ENCODE peak calls at places on chromosome 7, in ten cellular contexts. Y is ovary, W is AG04449, I is heart right ventricle, G is HCT116, Z is fibroblast of mammary gland, Q is AG10803, U is endothelial cell of umbilical vein, M is GM12865, V is fibroblast of villous mesenchyme. A is an unnamed sample.

GRCh38 chr7:130887182-130888016 is 153.4 kb upstream of the KLF14 start:
- DNase-seq in I (no peak), Q (peak; percentile 88), G (peak; percentile 80), Y (no peak), U (peak; percentile 89), M (no peak), W (peak; percentile 63), Z (peak; percentile 86), V (peak; percentile 92), A (no peak)

GRCh38 chr7:157818701-157819516 is 482.1 kb downstream of the DNAJB6 start:
- DNase-seq in G (no peak), I (no peak), Q (no peak), V (no peak), Y (no peak), M (no peak), U (no peak), W (no peak), Z (no peak), A (no peak)

GRCh38 chr7:84144480-84144879 is 50.1 kb downstream of the SEMA3A start:
- DNase-seq in G (no peak), W (no peak), V (peak; percentile 22), Q (no peak), M (no peak), Y (no peak), I (no peak), U (peak; percentile 30), Z (no peak), A (no peak)

GRCh38 chr7:80255656-80256055 is 121.0 kb downstream of the GNAI1 start:
- DNase-seq in Z (no peak), Y (no peak), U (no peak), V (no peak), M (no peak), W (no peak), G (no peak), Q (no peak), I (no peak), A (no peak)

GRCh38 chr7:45973725-45974532 is 52.9 kb upstream of the IGFBP3 start:
- DNase-seq in W (no peak), Z (no peak), V (no peak), Y (no peak), Q (no peak), U (no peak), I (no peak), G (no peak), M (no peak), A (no peak)

GRCh38 chr7:124662937-124663336 is 102.7 kb downstream of the GPR37 start:
- DNase-seq in M (no peak), Z (no peak), Q (no peak), U (no peak), V (no peak), W (no peak), G (no peak), I (no peak), Y (no peak), A (no peak)

GRCh38 chr7:83413831-83414230 is 235.1 kb downstream of the SEMA3E start:
- DNase-seq in Y (no peak), I (no peak), M (no peak), G (no peak), Z (peak; percentile 25), Q (no peak), W (no peak), V (no peak), U (peak; percentile 7), A (no peak)

GRCh38 chr7:44564606-44565005 is 9.1 kb downstream of the DDX56 start:
- DNase-seq in V (no peak), G (no peak), Z (no peak), M (no peak), Q (no peak), Y (peak; percentile 6), I (no peak), U (no peak), W (no peak), A (no peak)

GRCh38 chr7:17528636-17529035 is 230.2 kb downstream of the AHR start:
- DNase-seq in W (no peak), U (no peak), Z (peak; percentile 35), Q (no peak), V (no peak), G (no peak), M (no peak), Y (no peak), I (no peak), A (no peak)

GRCh38 chr7:17534348-17534747 is 235.9 kb downstream of the AHR start:
- DNase-seq in V (no peak), I (no peak), M (no peak), Y (no peak), Q (no peak), U (no peak), G (no peak), Z (no peak), W (no peak), A (no peak)

GRCh38 chr7:17530249-17530648 is 231.8 kb downstream of the AHR start:
- DNase-seq in Z (peak; percentile 81), Q (peak; percentile 80), W (peak; percentile 82), V (peak; percentile 57), G (no peak), Y (no peak), U (no peak), I (no peak), M (no peak), A (no peak)

GRCh38 chr7:17532861-17533404 is 234.5 kb downstream of the AHR start:
- DNase-seq in U (no peak), Y (no peak), V (peak; percentile 97), W (peak; percentile 78), Z (peak; percentile 99), G (peak; percentile 59), I (no peak), M (no peak), Q (peak; percentile 96), A (no peak)

DNA sequence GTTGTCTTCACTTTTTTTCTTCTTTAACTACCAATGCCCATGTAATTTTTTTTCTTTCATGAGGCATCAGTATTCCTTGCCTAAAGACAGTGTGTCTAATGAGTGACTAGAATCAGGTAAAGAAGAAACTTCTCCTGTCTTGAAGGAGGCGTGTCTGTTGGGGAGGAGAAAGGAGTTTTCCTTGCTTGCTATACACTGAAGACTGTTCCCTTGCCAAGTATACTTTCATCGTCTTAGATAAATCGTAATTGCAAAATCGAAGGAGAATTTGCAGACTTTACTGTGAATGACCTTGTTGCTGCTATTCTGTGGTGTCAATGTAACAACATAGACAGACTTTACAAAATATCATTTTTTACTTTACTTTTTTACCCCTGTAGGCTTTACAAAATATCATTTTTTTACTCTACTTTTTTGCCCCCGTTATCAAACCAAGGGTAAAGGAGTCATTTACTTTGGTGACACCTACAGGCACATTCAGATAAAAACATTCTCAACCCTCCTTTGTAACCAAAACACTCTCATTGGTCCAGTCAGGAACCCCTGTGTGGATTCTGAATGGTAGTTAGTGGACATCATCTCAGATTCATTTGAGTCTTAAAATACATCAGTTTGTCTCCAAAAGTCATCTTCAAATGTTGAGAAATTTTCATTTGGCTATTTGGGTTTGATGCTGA is 232.4 kb downstream of the AHR start:
- DNase-seq in G (peak; percentile 26), Q (no peak), I (no peak), V (peak; percentile 28), Z (peak; percentile 63), W (no peak), U (peak; percentile 60), M (peak; percentile 41), Y (no peak), A (no peak)
- TF ChIP-seq CTCF in G (peak; percentile 49), Q (peak; percentile 8), I (peak; percentile 51), V (peak; percentile 24), Z (peak; percentile 36), W (no peak), U (peak; percentile 16), M (peak; percentile 18), Y (no peak), A (peak; percentile 34)

GRCh38 chr7:139647085-139647484 is 123.6 kb downstream of the CLEC2L start:
- DNase-seq in U (no peak), V (peak; percentile 27), Q (no peak), W (no peak), M (peak; percentile 59), Y (no peak), I (no peak), Z (no peak), G (no peak), A (no peak)

GRCh38 chr7:139647812-139648616 is 124.5 kb downstream of the CLEC2L start:
- DNase-seq in V (no peak), U (peak; percentile 35), W (no peak), M (peak; percentile 61), I (no peak), Y (no peak), Q (peak; percentile 18), Z (peak; percentile 35), G (no peak), A (no peak)

GRCh38 chr7:139648617-139648932 is 125.1 kb downstream of the CLEC2L start:
- DNase-seq in I (no peak), V (no peak), Y (no peak), W (no peak), U (no peak), Z (no peak), Q (no peak), G (no peak), M (no peak), A (no peak)

GRCh38 chr7:139650429-139651100 is 127.1 kb downstream of the CLEC2L start:
- DNase-seq in Y (no peak), U (no peak), Z (no peak), G (no peak), I (peak; percentile 35), V (no peak), W (no peak), Q (no peak), M (peak; percentile 22), A (no peak)

GRCh38 chr7:139648941-139649425 is 125.5 kb downstream of the CLEC2L start:
- DNase-seq in M (peak; percentile 92), Q (no peak), Y (no peak), U (peak; percentile 75), Z (no peak), G (no peak), V (no peak), I (no peak), W (no peak), A (no peak)
- H3K4me3 ChIP-seq in M (peak overlapping the region; percentile 26), Q (no peak overlapping the region), Y (no peak overlapping the region), U (no peak overlapping the region), Z (no peak overlapping the region), G (no peak overlapping the region), V (no peak overlapping the region), I (no peak overlapping the region), W (no peak overlapping the region), A (no peak overlapping the region)

GRCh38 chr7:6553460-6554044 is 2.3 kb upstream of the GRID2IP start:
- DNase-seq in I (no peak), U (no peak), W (no peak), G (no peak), Z (no peak), Q (no peak), V (no peak), M (no peak), Y (no peak), A (no peak)

GRCh38 chr7:6554848-6555247 is 3.6 kb upstream of the GRID2IP start:
- DNase-seq in G (no peak), I (no peak), Q (no peak), U (no peak), W (no peak), V (no peak), M (no peak), Y (no peak), Z (no peak), A (no peak)

GRCh38 chr7:6556196-6556595 is 4.9 kb upstream of the GRID2IP start:
- DNase-seq in W (no peak), M (no peak), Y (no peak), Z (no peak), V (no peak), G (no peak), Q (no peak), U (no peak), I (no peak), A (no peak)

GRCh38 chr7:6559896-6560295 is 8.6 kb upstream of the GRID2IP start:
- DNase-seq in Y (no peak), Q (no peak), G (no peak), U (no peak), V (no peak), M (no peak), I (no peak), W (no peak), Z (no peak), A (no peak)

DNA sequence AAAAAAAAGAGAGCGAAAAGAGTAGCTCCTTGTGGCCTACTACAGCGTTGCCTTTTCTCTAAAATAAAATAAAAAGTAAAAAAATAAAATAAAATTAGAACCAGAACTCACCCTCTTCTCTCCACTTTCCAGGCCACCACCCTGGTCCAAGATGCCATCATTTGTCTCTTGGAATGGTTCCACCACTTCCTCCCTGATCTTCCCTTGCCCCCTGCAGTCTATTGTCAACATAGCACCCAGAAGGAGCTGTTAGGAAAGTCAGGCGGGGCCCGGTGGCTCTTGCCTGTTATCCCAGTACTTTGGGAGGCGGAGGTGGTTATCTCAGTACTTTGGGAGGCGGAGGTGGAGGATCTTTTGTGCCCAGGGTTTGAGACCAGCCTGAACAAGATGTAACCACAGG is 7.6 kb upstream of the GRID2IP start:
- DNase-seq in V (peak; percentile 34), M (peak; percentile 47), Z (peak; percentile 53), U (no peak), G (peak; percentile 56), Q (peak; percentile 54), I (no peak), W (no peak), Y (no peak), A (no peak)
- TF ChIP-seq CTCF in V (peak; percentile 54), M (peak; percentile 47), Z (peak; percentile 48), U (no peak), G (peak; percentile 44), Q (peak; percentile 49), I (peak; percentile 27), W (peak; percentile 49), Y (no peak), A (peak; percentile 38)

DNA sequence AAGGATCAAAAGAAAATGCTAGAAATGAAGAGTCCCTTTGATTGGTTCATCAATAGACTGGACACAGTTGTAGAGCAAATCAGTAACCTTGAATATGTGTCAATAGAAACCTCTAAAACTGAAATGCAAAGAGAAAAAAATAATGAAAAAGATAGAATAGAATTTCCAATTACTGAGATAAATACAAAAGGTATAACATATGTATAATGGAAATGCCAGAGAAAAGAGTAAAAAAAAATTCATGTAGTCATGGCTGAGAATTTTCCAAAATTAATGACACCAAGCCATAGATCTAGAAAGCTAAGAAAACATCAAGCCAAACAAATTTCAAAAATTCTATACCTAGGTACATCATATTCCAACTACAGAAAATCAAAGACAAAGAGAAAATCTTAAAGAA is 62.0 kb upstream of the HGF start:
- DNase-seq in Y (no peak), U (no peak), W (no peak), Z (no peak), I (no peak), V (no peak), G (no peak), Q (no peak), M (no peak), A (no peak)
- H3K4me3 ChIP-seq in Y (no peak overlapping the region), U (no peak overlapping the region), W (no peak overlapping the region), Z (no peak overlapping the region), I (no peak overlapping the region), V (no peak overlapping the region), G (no peak overlapping the region), Q (no peak overlapping the region), M (no peak overlapping the region), A (no peak overlapping the region)